ENCODE peak calls at places on chromosomes 16 and 17, in four cellular contexts. F is NCI-H1048; N is trophoblast cell; J is stimulated activated CD4-positive, alpha-beta T cell treated with anti-CD3 and anti-CD28 coated beads, Interleukin-12 subunit alpha, Interleukin-12 subunit beta, amount 100 ng/mL, for 4 hours. T is an unnamed sample.

GRCh38 chr16:87384162-87384999 is 805 bp upstream of the FBXO31 start:
- DNase-seq in F (no peak), N (peak), J (no peak), T (no peak)

GRCh38 chr16:24748242-24748641 is 18.8 kb downstream of the TNRC6A start:
- DNase-seq in J (no peak), N (peak), F (no peak), T (peak)

GRCh38 chr17:34823023-34823422 is 138.2 kb downstream of the CCT6B start:
- DNase-seq in F (no peak), N (no peak), J (no peak), T (no peak)

GRCh38 chr17:72967263-72967962 is 125.1 kb downstream of the SLC39A11 start:
- DNase-seq in F (no peak), J (no peak), N (no peak), T (no peak)

GRCh38 chr17:2954898-2955445 is 108.4 kb downstream of the OR1D5 start:
- DNase-seq in F (peak), J (no peak), N (peak), T (peak)

GRCh38 chr17:376936-377863 is 24.6 kb upstream of the RPH3AL start:
- DNase-seq in N (no peak), F (no peak), J (no peak), T (no peak)

GRCh38 chr16:56267888-56268287 is 76.6 kb downstream of the GNAO1 start:
- DNase-seq in F (no peak), J (no peak), N (no peak), T (no peak)

GRCh38 chr16:51151951-51152663 is 1.0 kb upstream of the SALL1 start:
- DNase-seq in J (no peak), F (peak), N (no peak), T (peak)

GRCh38 chr16:22353188-22353919 is 21.1 kb downstream of the CDR2 start:
- DNase-seq in N (peak), F (no peak), J (no peak), T (peak)

GRCh38 chr17:14161419-14161818 is 75.2 kb downstream of the CDRT15 start:
- DNase-seq in N (no peak), J (no peak), F (no peak), T (no peak)

GRCh38 chr17:39867891-39868553 is at the start of gene ZPBP2:
- DNase-seq in N (no peak), J (peak), F (no peak), T (no peak)

GRCh38 chr16:4290236-4290830 is 17.5 kb upstream of the TFAP4 start:
- DNase-seq in N (peak), J (no peak), F (no peak), T (no peak)

GRCh38 chr17:21282231-21282630 is 2.3 kb upstream of the MAP2K3 start:
- DNase-seq in F (no peak), N (peak), J (no peak), T (peak)

GRCh38 chr16:79613009-79613408 is 12.5 kb upstream of the MAF start:
- DNase-seq in F (no peak), N (no peak), J (no peak), T (no peak)

GRCh38 chr17:58531122-58531521 is 16.7 kb upstream of the MTMR4 start:
- DNase-seq in F (no peak), N (no peak), J (no peak), T (no peak)

GRCh38 chr17:74768069-74768762 is 7.9 kb downstream of the NAT9 start:
- DNase-seq in N (no peak), F (no peak), J (no peak), T (no peak)

T was measured in COLO829.